ENCODE peak calls at places on chromosomes 3 and 15, in eight cellular contexts. A is activated T-helper 1 cell treated with Interleukin-2 at 50 U/mL for 16 hours; V is A172; N is activated gamma-delta T cell treated with Interleukin-2 at 50 U/mL for 16 hours; J is mesenteric fat pad; O is GM18507; C is stimulated activated CD4-positive, alpha-beta T cell treated with anti-CD3 and anti-CD28 coated beads, TNF-alpha, amount 100 ng/mL, for 4 hours; M is brain pericyte. H is an unnamed sample.

GRCh38 chr15:95160316-95160715 is 929.0 kb downstream of the MCTP2 start:
- DNase-seq in J (no peak), M (no peak), V (no peak), O (no peak), C (no peak), A (no peak), N (no peak), H (no peak)

GRCh38 chr3:171960159-171960558 is 79.2 kb upstream of the FNDC3B start:
- DNase-seq in A (no peak), M (no peak), C (no peak), V (no peak), O (no peak), N (no peak), J (no peak), H (no peak)

GRCh38 chr3:163328680-163329079 is 1749.6 kb downstream of the SI start:
- DNase-seq in O (no peak), N (no peak), M (no peak), J (no peak), A (no peak), V (no peak), C (no peak), H (no peak)

GRCh38 chr3:58471025-58471887 is 20.6 kb upstream of the KCTD6 start:
- DNase-seq in J (no peak), C (no peak), O (no peak), M (peak), V (peak), N (peak), A (peak), H (peak)

GRCh38 chr3:31002730-31003129 is 108.3 kb upstream of the GADL1 start:
- DNase-seq in O (no peak), M (no peak), C (no peak), J (no peak), N (no peak), V (no peak), A (no peak), H (no peak)

GRCh38 chr3:14544282-14545250 is 4.4 kb upstream of the GRIP2 start:
- DNase-seq in M (no peak), N (no peak), J (no peak), O (no peak), C (no peak), V (no peak), A (no peak), H (no peak)

GRCh38 chr3:60386311-60386710 is 864.9 kb downstream of the FHIT start:
- DNase-seq in O (no peak), N (no peak), M (no peak), C (no peak), J (no peak), A (no peak), V (no peak), H (no peak)

GRCh38 chr3:189908646-189909045 is 212.1 kb downstream of the P3H2 start:
- DNase-seq in A (no peak), N (no peak), O (no peak), C (no peak), M (no peak), J (no peak), V (peak), H (no peak)

GRCh38 chr3:17055374-17056276 is 170.9 kb downstream of the PLCL2 start:
- DNase-seq in A (no peak), N (no peak), M (peak), O (no peak), J (no peak), C (no peak), V (no peak), H (no peak)

GRCh38 chr3:159766563-159767185 is 222.0 kb upstream of the IL12A start:
- DNase-seq in A (no peak), M (no peak), C (no peak), J (no peak), O (no peak), V (peak), N (no peak), H (no peak)